ENCODE peak calls at places on chromosomes 6 and 20, in ten cellular contexts. One of them, this sample, is unnamed.

GRCh38 chr20:46752639-46753235 is 43.3 kb downstream of the SLC2A10 start:
- DNase-seq in cardiac muscle cell: peak
- DNase-seq in fibroblast of lung: peak
- DNase-seq in prostate gland: peak
- DNase-seq in hepatocyte: peak
- DNase-seq in left ventricle myocardium inferior: peak
- DNase-seq in uterus: peak
- DNase-seq in adrenal gland: peak
- DNase-seq in coronary artery: no peak
- DNase-seq in brain microvascular endothelial cell: peak
- DNase-seq in this sample: no peak

GRCh38 chr6:145137425-145137824 is 597.9 kb downstream of the EPM2A start:
- DNase-seq in hepatocyte: no peak
- DNase-seq in prostate gland: no peak
- DNase-seq in coronary artery: no peak
- DNase-seq in brain microvascular endothelial cell: peak
- DNase-seq in cardiac muscle cell: peak
- DNase-seq in uterus: no peak
- DNase-seq in left ventricle myocardium inferior: no peak
- DNase-seq in fibroblast of lung: peak
- DNase-seq in adrenal gland: no peak
- DNase-seq in this sample: no peak

GRCh38 chr6:104050455-104050854 is 809.3 kb downstream of the HACE1 start:
- DNase-seq in cardiac muscle cell: no peak
- DNase-seq in adrenal gland: no peak
- DNase-seq in fibroblast of lung: no peak
- DNase-seq in left ventricle myocardium inferior: no peak
- DNase-seq in uterus: no peak
- DNase-seq in coronary artery: no peak
- DNase-seq in hepatocyte: no peak
- DNase-seq in prostate gland: no peak
- DNase-seq in brain microvascular endothelial cell: no peak
- DNase-seq in this sample: no peak

GRCh38 chr6:36615018-36615761 is 21.0 kb downstream of the SRSF3 start:
- DNase-seq in prostate gland: no peak
- DNase-seq in uterus: peak
- DNase-seq in fibroblast of lung: peak
- DNase-seq in brain microvascular endothelial cell: no peak
- DNase-seq in coronary artery: peak
- DNase-seq in hepatocyte: peak
- DNase-seq in left ventricle myocardium inferior: no peak
- DNase-seq in adrenal gland: peak
- DNase-seq in cardiac muscle cell: peak
- DNase-seq in this sample: peak

GRCh38 chr6:28657756-28658465 is 132.2 kb downstream of the GPX5 start:
- DNase-seq in left ventricle myocardium inferior: no peak
- DNase-seq in cardiac muscle cell: peak
- DNase-seq in hepatocyte: peak
- DNase-seq in coronary artery: no peak
- DNase-seq in adrenal gland: peak
- DNase-seq in uterus: peak
- DNase-seq in prostate gland: no peak
- DNase-seq in brain microvascular endothelial cell: peak
- DNase-seq in fibroblast of lung: peak
- DNase-seq in this sample: peak

GRCh38 chr6:10613077-10613476 is 81.3 kb downstream of the C6orf52 start:
- DNase-seq in prostate gland: peak
- DNase-seq in hepatocyte: no peak
- DNase-seq in cardiac muscle cell: no peak
- DNase-seq in brain microvascular endothelial cell: no peak
- DNase-seq in left ventricle myocardium inferior: no peak
- DNase-seq in uterus: no peak
- DNase-seq in fibroblast of lung: peak
- DNase-seq in adrenal gland: no peak
- DNase-seq in coronary artery: no peak
- DNase-seq in this sample: peak

GRCh38 chr6:165721349-165721748 is 58.3 kb upstream of the PDE10A start:
- DNase-seq in uterus: no peak
- DNase-seq in hepatocyte: no peak
- DNase-seq in left ventricle myocardium inferior: no peak
- DNase-seq in cardiac muscle cell: no peak
- DNase-seq in prostate gland: no peak
- DNase-seq in fibroblast of lung: no peak
- DNase-seq in adrenal gland: no peak
- DNase-seq in brain microvascular endothelial cell: no peak
- DNase-seq in coronary artery: no peak
- DNase-seq in this sample: no peak

GRCh38 chr6:45423901-45424627 is 46.3 kb upstream of the SUPT3H start:
- DNase-seq in prostate gland: peak
- DNase-seq in adrenal gland: no peak
- DNase-seq in coronary artery: no peak
- DNase-seq in cardiac muscle cell: peak
- DNase-seq in fibroblast of lung: peak
- DNase-seq in uterus: no peak
- DNase-seq in left ventricle myocardium inferior: peak
- DNase-seq in hepatocyte: peak
- DNase-seq in brain microvascular endothelial cell: no peak
- DNase-seq in this sample: no peak

DNA sequence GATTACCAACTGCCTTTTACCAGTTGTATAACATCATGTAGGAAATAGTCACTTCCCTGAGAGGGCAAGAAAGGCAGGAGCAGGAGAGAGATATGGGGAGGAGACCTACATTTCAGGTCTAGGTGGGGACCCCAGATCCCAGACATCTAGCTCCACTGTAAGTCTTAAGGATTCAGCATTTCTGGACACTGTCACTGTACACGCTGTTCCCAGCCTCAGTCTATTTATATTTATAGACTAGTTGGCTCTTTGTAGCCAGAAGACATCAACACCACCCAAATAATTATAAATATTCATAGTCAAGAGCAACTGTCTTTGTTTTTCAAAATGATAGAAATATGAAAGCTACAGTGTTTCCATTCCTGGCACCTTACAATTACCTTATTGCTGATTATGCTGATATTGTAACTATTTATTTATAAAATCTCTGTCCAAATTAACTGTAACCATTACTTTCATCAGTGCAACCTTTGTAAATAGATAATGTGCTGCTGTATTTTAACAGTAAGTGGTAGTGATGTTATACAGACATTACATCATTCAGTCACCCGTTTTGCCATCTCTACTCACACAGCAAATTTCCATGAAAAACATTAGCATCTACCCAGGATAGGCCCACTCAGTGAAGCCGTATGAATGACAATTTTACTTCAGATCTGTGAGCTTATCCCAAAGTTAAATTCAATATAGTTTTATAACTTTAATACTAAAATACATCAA is 162.8 kb downstream of the PTPRK start:
- DNase-seq in uterus: no peak
- DNase-seq in fibroblast of lung: no peak
- DNase-seq in cardiac muscle cell: no peak
- DNase-seq in prostate gland: no peak
- DNase-seq in brain microvascular endothelial cell: no peak
- DNase-seq in adrenal gland: no peak
- DNase-seq in coronary artery: no peak
- DNase-seq in hepatocyte: no peak
- DNase-seq in left ventricle myocardium inferior: no peak
- DNase-seq in this sample: no peak
- H3K4me3 ChIP-seq in uterus: no peak
- H3K4me3 ChIP-seq in fibroblast of lung: no peak
- H3K4me3 ChIP-seq in cardiac muscle cell: no peak
- H3K4me3 ChIP-seq in prostate gland: no peak
- H3K4me3 ChIP-seq in brain microvascular endothelial cell: no peak
- H3K4me3 ChIP-seq in adrenal gland: no peak
- H3K4me3 ChIP-seq in coronary artery: no peak
- H3K4me3 ChIP-seq in hepatocyte: no peak
- H3K4me3 ChIP-seq in left ventricle myocardium inferior: peak
- H3K4me3 ChIP-seq in this sample: no peak

DNA sequence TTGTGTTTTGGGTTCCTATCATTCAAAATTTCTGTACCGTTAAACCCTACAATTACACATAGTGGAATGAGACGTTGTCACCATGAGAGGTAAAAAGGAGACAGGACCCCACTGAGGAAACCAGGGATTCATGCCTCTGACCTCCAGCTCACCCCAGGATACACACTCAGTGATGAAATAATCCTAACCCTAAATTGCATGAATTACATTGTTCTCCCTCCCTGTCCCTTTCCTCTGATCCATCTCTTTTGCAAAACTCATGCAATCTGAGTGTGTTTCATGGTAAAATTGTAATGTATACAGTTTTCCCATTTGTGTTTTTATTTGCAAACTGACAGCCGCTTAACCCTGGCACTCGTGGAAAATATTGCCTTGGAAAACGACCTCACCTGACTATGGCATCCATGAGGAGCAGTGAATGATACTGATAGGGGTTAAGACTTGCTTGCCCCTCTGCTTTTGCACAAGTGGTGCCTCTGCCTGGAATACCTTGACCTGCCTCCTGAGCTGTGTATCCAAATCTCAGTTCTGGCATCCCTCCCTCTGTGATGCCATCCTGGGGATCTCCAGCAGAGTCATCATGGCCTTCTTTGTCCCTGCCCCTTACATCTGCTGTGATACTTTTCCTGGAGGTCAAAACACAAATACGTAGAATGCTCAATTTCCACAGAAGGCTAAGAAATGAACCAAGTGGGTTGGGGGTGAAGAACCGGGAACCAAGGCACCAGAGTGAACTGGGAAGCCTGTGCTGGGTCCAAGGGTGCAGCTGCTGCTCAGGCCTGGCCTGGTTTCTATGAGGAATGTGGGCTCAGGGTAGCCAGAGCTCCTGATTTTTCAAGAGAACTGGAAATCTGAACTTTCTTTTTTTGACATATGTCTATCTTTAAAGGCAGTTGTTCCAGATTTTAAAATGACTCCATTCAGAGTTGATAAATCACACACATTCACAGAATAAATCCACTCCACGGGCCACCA is 211.6 kb upstream of the ZNF217 start:
- DNase-seq in fibroblast of lung: no peak
- DNase-seq in hepatocyte: no peak
- DNase-seq in cardiac muscle cell: no peak
- DNase-seq in uterus: no peak
- DNase-seq in brain microvascular endothelial cell: no peak
- DNase-seq in prostate gland: no peak
- DNase-seq in left ventricle myocardium inferior: no peak
- DNase-seq in adrenal gland: no peak
- DNase-seq in coronary artery: no peak
- DNase-seq in this sample: no peak
- H3K27ac ChIP-seq in fibroblast of lung: peak
- H3K27ac ChIP-seq in hepatocyte: peak
- H3K27ac ChIP-seq in cardiac muscle cell: no peak
- H3K27ac ChIP-seq in uterus: no peak
- H3K27ac ChIP-seq in brain microvascular endothelial cell: no peak
- H3K27ac ChIP-seq in prostate gland: no peak
- H3K27ac ChIP-seq in left ventricle myocardium inferior: no peak
- H3K27ac ChIP-seq in adrenal gland: no peak
- H3K27ac ChIP-seq in coronary artery: no peak
- H3K27ac ChIP-seq in this sample: no peak

GRCh38 chr20:23339986-23340385 is 10.6 kb upstream of the NXT1 start:
- DNase-seq in fibroblast of lung: no peak
- DNase-seq in prostate gland: no peak
- DNase-seq in uterus: no peak
- DNase-seq in adrenal gland: no peak
- DNase-seq in left ventricle myocardium inferior: no peak
- DNase-seq in brain microvascular endothelial cell: no peak
- DNase-seq in coronary artery: no peak
- DNase-seq in cardiac muscle cell: no peak
- DNase-seq in hepatocyte: no peak
- DNase-seq in this sample: no peak

GRCh38 chr20:23344336-23344735 is 6.3 kb upstream of the NXT1 start:
- DNase-seq in uterus: no peak
- DNase-seq in left ventricle myocardium inferior: no peak
- DNase-seq in cardiac muscle cell: peak
- DNase-seq in coronary artery: no peak
- DNase-seq in prostate gland: no peak
- DNase-seq in fibroblast of lung: no peak
- DNase-seq in adrenal gland: no peak
- DNase-seq in hepatocyte: no peak
- DNase-seq in brain microvascular endothelial cell: no peak
- DNase-seq in this sample: no peak

GRCh38 chr20:23343590-23343989 is 7.0 kb upstream of the NXT1 start:
- DNase-seq in fibroblast of lung: no peak
- DNase-seq in adrenal gland: no peak
- DNase-seq in hepatocyte: no peak
- DNase-seq in cardiac muscle cell: no peak
- DNase-seq in prostate gland: no peak
- DNase-seq in brain microvascular endothelial cell: no peak
- DNase-seq in coronary artery: no peak
- DNase-seq in left ventricle myocardium inferior: no peak
- DNase-seq in uterus: no peak
- DNase-seq in this sample: no peak

GRCh38 chr20:23341073-23341472 is 9.5 kb upstream of the NXT1 start:
- DNase-seq in fibroblast of lung: no peak
- DNase-seq in cardiac muscle cell: no peak
- DNase-seq in adrenal gland: no peak
- DNase-seq in hepatocyte: no peak
- DNase-seq in brain microvascular endothelial cell: no peak
- DNase-seq in coronary artery: no peak
- DNase-seq in prostate gland: no peak
- DNase-seq in uterus: no peak
- DNase-seq in left ventricle myocardium inferior: no peak
- DNase-seq in this sample: no peak

GRCh38 chr20:23340524-23340923 is 10.1 kb upstream of the NXT1 start:
- DNase-seq in cardiac muscle cell: peak
- DNase-seq in brain microvascular endothelial cell: peak
- DNase-seq in left ventricle myocardium inferior: peak
- DNase-seq in coronary artery: no peak
- DNase-seq in hepatocyte: peak
- DNase-seq in fibroblast of lung: peak
- DNase-seq in uterus: peak
- DNase-seq in adrenal gland: peak
- DNase-seq in prostate gland: peak
- DNase-seq in this sample: no peak
- TF ChIP-seq CTCF in cardiac muscle cell: peak
- TF ChIP-seq CTCF in brain microvascular endothelial cell: peak
- TF ChIP-seq CTCF in left ventricle myocardium inferior: peak
- TF ChIP-seq CTCF in coronary artery: peak
- TF ChIP-seq CTCF in hepatocyte: peak
- TF ChIP-seq CTCF in fibroblast of lung: peak
- TF ChIP-seq CTCF in uterus: peak
- TF ChIP-seq CTCF in adrenal gland: peak
- TF ChIP-seq CTCF in prostate gland: peak
- TF ChIP-seq CTCF in this sample: peak

GRCh38 chr6:34143884-34144580 is 1.9 kb downstream of the GRM4 start:
- DNase-seq in uterus: no peak
- DNase-seq in brain microvascular endothelial cell: no peak
- DNase-seq in fibroblast of lung: peak
- DNase-seq in coronary artery: no peak
- DNase-seq in adrenal gland: no peak
- DNase-seq in prostate gland: no peak
- DNase-seq in left ventricle myocardium inferior: no peak
- DNase-seq in hepatocyte: peak
- DNase-seq in cardiac muscle cell: peak
- DNase-seq in this sample: no peak

GRCh38 chr6:34143196-34143883 is 2.5 kb downstream of the GRM4 start:
- DNase-seq in hepatocyte: no peak
- DNase-seq in fibroblast of lung: no peak
- DNase-seq in uterus: no peak
- DNase-seq in prostate gland: no peak
- DNase-seq in coronary artery: no peak
- DNase-seq in cardiac muscle cell: no peak
- DNase-seq in adrenal gland: no peak
- DNase-seq in left ventricle myocardium inferior: no peak
- DNase-seq in brain microvascular endothelial cell: no peak
- DNase-seq in this sample: no peak

GRCh38 chr6:34146021-34146782 is at the start of gene GRM4:
- DNase-seq in hepatocyte: no peak
- DNase-seq in coronary artery: no peak
- DNase-seq in uterus: no peak
- DNase-seq in cardiac muscle cell: no peak
- DNase-seq in fibroblast of lung: no peak
- DNase-seq in adrenal gland: no peak
- DNase-seq in prostate gland: no peak
- DNase-seq in left ventricle myocardium inferior: no peak
- DNase-seq in brain microvascular endothelial cell: no peak
- DNase-seq in this sample: no peak

GRCh38 chr6:34145161-34146020 is 496 bp downstream of the GRM4 start:
- DNase-seq in coronary artery: no peak
- DNase-seq in left ventricle myocardium inferior: no peak
- DNase-seq in fibroblast of lung: peak
- DNase-seq in hepatocyte: peak
- DNase-seq in adrenal gland: peak
- DNase-seq in prostate gland: no peak
- DNase-seq in brain microvascular endothelial cell: peak
- DNase-seq in uterus: no peak
- DNase-seq in cardiac muscle cell: peak
- DNase-seq in this sample: no peak

GRCh38 chr6:34144581-34145160 is 1.2 kb downstream of the GRM4 start:
- DNase-seq in brain microvascular endothelial cell: no peak
- DNase-seq in uterus: no peak
- DNase-seq in prostate gland: no peak
- DNase-seq in left ventricle myocardium inferior: no peak
- DNase-seq in cardiac muscle cell: no peak
- DNase-seq in fibroblast of lung: no peak
- DNase-seq in adrenal gland: no peak
- DNase-seq in hepatocyte: no peak
- DNase-seq in coronary artery: no peak
- DNase-seq in this sample: no peak
- H3K4me3 ChIP-seq in brain microvascular endothelial cell: no peak
- H3K4me3 ChIP-seq in uterus: peak
- H3K4me3 ChIP-seq in prostate gland: peak
- H3K4me3 ChIP-seq in left ventricle myocardium inferior: peak
- H3K4me3 ChIP-seq in cardiac muscle cell: peak
- H3K4me3 ChIP-seq in fibroblast of lung: no peak
- H3K4me3 ChIP-seq in adrenal gland: no peak
- H3K4me3 ChIP-seq in hepatocyte: peak
- H3K4me3 ChIP-seq in coronary artery: peak
- H3K4me3 ChIP-seq in this sample: peak

This sample was measured in AG04450.